ENCODE peak calls at places on chromosomes 12 and 14, in seven cellular contexts. T is posterior cingulate gyrus; U is H9; L is HCT116; D is HS-27A; I is EL; K is activated CD4-positive, alpha-beta T cell treated with anti-CD3 and anti-CD28 coated beads for 24 hours. J is an unnamed sample.

GRCh38 chr14:68141531-68142088 is 322.0 kb downstream of the RAD51B start:
- DNase-seq in T (no peak), I (peak; percentile 48), U (no peak), L (peak; percentile 60), K (no peak), D (no peak), J (peak; percentile 73)

GRCh38 chr14:56046546-56046945 is 71.7 kb upstream of the PELI2 start:
- DNase-seq in T (no peak), L (no peak), I (no peak), U (no peak), K (no peak), D (no peak), J (no peak)

GRCh38 chr12:89015419-89015818 is 336.9 kb downstream of the DUSP6 start:
- DNase-seq in U (no peak), I (no peak), T (no peak), L (no peak), D (no peak), K (no peak), J (no peak)

GRCh38 chr14:99562848-99563748 is 40.9 kb downstream of the CCDC85C start:
- DNase-seq in K (no peak), U (peak; percentile 96), D (peak; percentile 58), I (no peak), L (no peak), T (peak; percentile 91), J (peak; percentile 87)

GRCh38 chr12:124651508-124652273 is 84.3 kb upstream of the NCOR2 start:
- DNase-seq in K (no peak), T (no peak), U (no peak), L (no peak), D (no peak), I (peak; percentile 19), J (no peak)

GRCh38 chr12:21371050-21371449 is 1.7 kb upstream of the IAPP start:
- DNase-seq in D (no peak), T (no peak), U (no peak), K (no peak), I (no peak), L (no peak), J (no peak)

GRCh38 chr12:122840580-122841513 is 5.6 kb downstream of the HIP1R start:
- DNase-seq in T (peak; percentile 75), U (peak; percentile 32), I (no peak), K (no peak), D (no peak), L (no peak), J (no peak)

GRCh38 chr12:104336115-104336514 is 32.6 kb downstream of the EID3 start:
- DNase-seq in T (no peak), U (no peak), D (no peak), K (no peak), I (no peak), L (no peak), J (no peak)

GRCh38 chr12:52090291-52090690 is 10.8 kb downstream of the SMIM41 start:
- DNase-seq in U (no peak), I (no peak), D (no peak), L (no peak), T (no peak), K (no peak), J (no peak)

GRCh38 chr14:104973215-104974145 is 4.7 kb downstream of the AHNAK2 start:
- DNase-seq in K (no peak), D (peak; percentile 92), L (peak; percentile 98), U (peak; percentile 55), I (peak; percentile 98), T (peak; percentile 84), J (peak; percentile 99)

GRCh38 chr12:71556881-71557280 is 106.8 kb downstream of the ZFC3H1 start:
- DNase-seq in U (peak; percentile 48), L (peak; percentile 55), K (no peak), T (no peak), I (peak; percentile 96), D (peak; percentile 94), J (peak; percentile 89)

GRCh38 chr12:130401703-130402102 is 64.0 kb downstream of the PIWIL1 start:
- DNase-seq in T (no peak), K (no peak), D (no peak), L (no peak), U (no peak), I (no peak), J (no peak)

GRCh38 chr12:116918464-116918863 is 7.7 kb downstream of the FBXW8 start:
- DNase-seq in T (no peak), L (no peak), K (no peak), D (no peak), I (no peak), U (no peak), J (no peak)

GRCh38 chr12:132194056-132194455 is 49.8 kb downstream of the NOC4L start:
- DNase-seq in T (no peak), D (no peak), L (peak; percentile 31), K (no peak), U (peak; percentile 67), I (no peak), J (no peak)

GRCh38 chr14:73467377-73467776 is 9.0 kb upstream of the NUMB start:
- DNase-seq in D (no peak), U (no peak), K (peak; percentile 39), T (no peak), I (no peak), L (no peak), J (no peak)

GRCh38 chr14:53952533-53952932 is 4.1 kb downstream of the BMP4 start:
- DNase-seq in D (no peak), U (no peak), K (no peak), L (no peak), T (no peak), I (no peak), J (peak; percentile 16)

GRCh38 chr14:74980746-74981661 is 21.7 kb upstream of the EIF2B2 start:
- DNase-seq in K (no peak), T (no peak), D (peak; percentile 87), I (peak; percentile 87), U (peak; percentile 59), L (no peak), J (peak; percentile 43)

GRCh38 chr12:86838709-86839108 is 582.5 kb upstream of the MGAT4C start:
- DNase-seq in I (no peak), D (no peak), L (no peak), U (peak; percentile 25), T (peak; percentile 39), K (no peak), J (no peak)